ENCODE peak calls at places on chromosome 9, in eight cellular contexts. V is suprapubic skin; E is effector memory CD4-positive, alpha-beta T cell; T is spleen; Z is EH; Q is fibroblast of pulmonary artery; W is B cell; G is M059J. K is an unnamed sample.
A peak's percentile ranks its signal among the peaks of the same experiment; 100 is the strongest.

GRCh38 chr9:99076483-99077171 is 28.3 kb upstream of the TGFBR1 start:
- DNase-seq in V (no peak), E (peak; percentile 35), T (peak; percentile 88), Z (no peak), Q (no peak), W (peak; percentile 55), G (no peak), K (no peak)

GRCh38 chr9:87516222-87516930 is 18.7 kb downstream of the DAPK1 start:
- DNase-seq in V (peak; percentile 74), E (no peak), T (peak; percentile 84), Z (peak; percentile 25), Q (peak; percentile 79), W (no peak), G (peak; percentile 93), K (peak; percentile 67)

GRCh38 chr9:33025572-33026347 is 687 bp downstream of the DNAJA1 start:
- DNase-seq in V (peak; percentile 76), E (peak; percentile 72), T (peak; percentile 92), Z (peak; percentile 57), Q (peak; percentile 41), W (peak; percentile 83), G (peak; percentile 61), K (peak; percentile 53)

GRCh38 chr9:121353246-121353975 is 16.6 kb downstream of the STOM start:
- DNase-seq in V (no peak), E (peak; percentile 51), T (no peak), Z (no peak), Q (no peak), W (peak; percentile 17), G (no peak), K (no peak)

GRCh38 chr9:88532320-88532719 is 2.7 kb upstream of the NXNL2 start:
- DNase-seq in V (peak; percentile 69), E (no peak), T (peak; percentile 74), Z (peak; percentile 71), Q (peak; percentile 46), W (no peak), G (peak; percentile 74), K (peak; percentile 66)

GRCh38 chr9:5509573-5509972 is 758 bp upstream of the PDCD1LG2 start:
- DNase-seq in V (no peak), E (no peak), T (no peak), Z (peak; percentile 100), Q (peak; percentile 97), W (no peak), G (peak; percentile 96), K (peak; percentile 85)

GRCh38 chr9:134456740-134457315 is 130.6 kb downstream of the RXRA start:
- DNase-seq in V (no peak), E (no peak), T (peak; percentile 79), Z (no peak), Q (no peak), W (no peak), G (no peak), K (no peak)

GRCh38 chr9:34578241-34579096 is 11.1 kb downstream of the CNTFR start:
- DNase-seq in V (no peak), E (no peak), T (no peak), Z (peak; percentile 58), Q (peak; percentile 49), W (peak; percentile 22), G (peak; percentile 66), K (no peak)

GRCh38 chr9:21294325-21294724 is 10.8 kb downstream of the IFNA5 start:
- DNase-seq in V (no peak), E (no peak), T (no peak), Z (no peak), Q (peak; percentile 10), W (no peak), G (peak; percentile 86), K (peak; percentile 60)

GRCh38 chr9:130008577-130008976 is 34.4 kb downstream of the FNBP1 start:
- DNase-seq in V (no peak), E (no peak), T (no peak), Z (no peak), Q (no peak), W (no peak), G (no peak), K (no peak)

GRCh38 chr9:94676446-94677148 is 37.3 kb upstream of the FBP1 start:
- DNase-seq in V (no peak), E (no peak), T (no peak), Z (no peak), Q (no peak), W (no peak), G (peak; percentile 74), K (no peak)

GRCh38 chr9:2570615-2571479 is 50.7 kb upstream of the VLDLR start:
- DNase-seq in V (peak; percentile 66), E (no peak), T (no peak), Z (peak; percentile 90), Q (peak; percentile 85), W (no peak), G (peak; percentile 99), K (peak; percentile 85)

GRCh38 chr9:81627481-81627880 is 61.9 kb downstream of the TLE1 start:
- DNase-seq in V (no peak), E (no peak), T (no peak), Z (no peak), Q (no peak), W (no peak), G (peak; percentile 15), K (peak; percentile 18)

GRCh38 chr9:33159760-33160127 is 7.4 kb downstream of the B4GALT1 start:
- DNase-seq in V (no peak), E (peak; percentile 60), T (peak; percentile 85), Z (peak; percentile 93), Q (peak; percentile 93), W (peak; percentile 72), G (peak; percentile 91), K (peak; percentile 77)

GRCh38 chr9:124699575-124699974 is 71.5 kb downstream of the NR6A1 start:
- DNase-seq in V (no peak), E (no peak), T (no peak), Z (no peak), Q (no peak), W (no peak), G (no peak), K (no peak)

GRCh38 chr9:114282104-114282485 is 40.8 kb upstream of the ORM1 start:
- DNase-seq in V (no peak), E (no peak), T (peak; percentile 47), Z (no peak), Q (no peak), W (no peak), G (no peak), K (no peak)

GRCh38 chr9:90556897-90557296 is 85.7 kb downstream of the DIRAS2 start:
- DNase-seq in V (no peak), E (no peak), T (no peak), Z (no peak), Q (no peak), W (no peak), G (no peak), K (no peak)

GRCh38 chr9:101604287-101604686 is 9.5 kb upstream of the PPP3R2 start:
- DNase-seq in V (no peak), E (no peak), T (no peak), Z (no peak), Q (no peak), W (no peak), G (no peak), K (no peak)

GRCh38 chr9:131238402-131239021 is 37.8 kb downstream of the FAM78A start:
- DNase-seq in V (no peak), E (no peak), T (peak; percentile 86), Z (peak; percentile 30), Q (peak; percentile 26), W (no peak), G (no peak), K (no peak)

GRCh38 chr9:107251756-107252322 is 31.2 kb upstream of the RAD23B start:
- DNase-seq in V (no peak), E (no peak), T (no peak), Z (peak; percentile 95), Q (peak; percentile 86), W (no peak), G (peak; percentile 56), K (no peak)

GRCh38 chr9:129318121-129319075 is 140.3 kb upstream of the IER5L start:
- DNase-seq in V (peak; percentile 65), E (no peak), T (peak; percentile 64), Z (peak; percentile 72), Q (no peak), W (no peak), G (peak; percentile 79), K (no peak)

GRCh38 chr9:24090566-24090965 is 264.5 kb upstream of the ELAVL2 start:
- DNase-seq in V (no peak), E (no peak), T (no peak), Z (no peak), Q (no peak), W (no peak), G (no peak), K (no peak)

GRCh38 chr9:106149956-106150355 is 455.6 kb downstream of the TMEM38B start:
- DNase-seq in V (no peak), E (no peak), T (no peak), Z (no peak), Q (no peak), W (no peak), G (no peak), K (no peak)

GRCh38 chr9:5896863-5897262 is 6.2 kb downstream of the MLANA start:
- DNase-seq in V (no peak), E (no peak), T (no peak), Z (no peak), Q (no peak), W (no peak), G (no peak), K (no peak)

GRCh38 chr9:112029921-112030444 is 133.4 kb downstream of the UGCG start:
- DNase-seq in V (no peak), E (no peak), T (no peak), Z (peak; percentile 77), Q (peak; percentile 44), W (peak; percentile 39), G (peak; percentile 97), K (peak; percentile 80)

GRCh38 chr9:86827893-86828292 is 119.4 kb downstream of the GAS1 start:
- DNase-seq in V (no peak), E (no peak), T (no peak), Z (no peak), Q (peak; percentile 22), W (no peak), G (no peak), K (no peak)

GRCh38 chr9:33177633-33178032 is 10.5 kb upstream of the B4GALT1 start:
- DNase-seq in V (no peak), E (no peak), T (no peak), Z (no peak), Q (no peak), W (no peak), G (no peak), K (no peak)

GRCh38 chr9:91106415-91106814 is 255.3 kb downstream of the AUH start:
- DNase-seq in V (no peak), E (no peak), T (no peak), Z (no peak), Q (no peak), W (no peak), G (no peak), K (no peak)

GRCh38 chr9:87883990-87884389 is 1.3 kb downstream of the SPATA31E1 start:
- DNase-seq in V (no peak), E (no peak), T (no peak), Z (peak; percentile 13), Q (no peak), W (no peak), G (no peak), K (no peak)

GRCh38 chr9:83258521-83258920 is 195.6 kb upstream of the RASEF start:
- DNase-seq in V (no peak), E (no peak), T (no peak), Z (no peak), Q (no peak), W (no peak), G (no peak), K (no peak)

GRCh38 chr9:127305450-127306226 is 41.1 kb downstream of the GARNL3 start:
- DNase-seq in V (no peak), E (no peak), T (no peak), Z (no peak), Q (no peak), W (no peak), G (no peak), K (no peak)

K was measured in MCF 10A.